ENCODE peak calls at places on chromosomes 2 and 18, in four cellular contexts. N, D, V and F are unnamed samples.

GRCh38 chr18:3793545-3793944 is 343.6 kb downstream of the TGIF1 start:
- DNase-seq in D (no peak), V (no peak), N (no peak), F (no peak)

GRCh38 chr2:168002021-168002553 is 245.3 kb downstream of the STK39 start:
- DNase-seq in V (no peak), N (no peak), D (no peak), F (no peak)

GRCh38 chr2:233389601-233390125 is 35.4 kb downstream of the DGKD start:
- DNase-seq in N (no peak), D (no peak), V (no peak), F (no peak)

GRCh38 chr2:40213071-40213470 is 238.8 kb downstream of the SLC8A1 start:
- DNase-seq in V (no peak), D (no peak), N (no peak), F (no peak)

GRCh38 chr2:104861295-104862060 is 7.6 kb downstream of the POU3F3 start:
- DNase-seq in V (no peak), D (no peak), N (no peak), F (no peak)

GRCh38 chr2:191539068-191539467 is 138.9 kb upstream of the NABP1 start:
- DNase-seq in V (no peak), D (no peak), N (peak), F (peak)

GRCh38 chr2:44682459-44682858 is 259.0 kb upstream of the SIX3 start:
- DNase-seq in N (no peak), D (no peak), V (no peak), F (no peak)

GRCh38 chr18:53944721-53945120 is 279.7 kb downstream of the MBD2 start:
- DNase-seq in N (no peak), D (no peak), V (no peak), F (no peak)

GRCh38 chr2:159147687-159148086 is 138.8 kb downstream of the WDSUB1 start:
- DNase-seq in D (no peak), V (no peak), N (no peak), F (no peak)

GRCh38 chr2:12061317-12061716 is 314.9 kb downstream of the LPIN1 start:
- DNase-seq in D (no peak), N (no peak), V (no peak), F (no peak)

GRCh38 chr2:233447506-233448219 is 93.4 kb downstream of the DGKD start:
- DNase-seq in V (no peak), N (no peak), D (no peak), F (no peak)

GRCh38 chr2:217523246-217523645 is 479.5 kb downstream of the TNS1 start:
- DNase-seq in V (no peak), N (no peak), D (no peak), F (no peak)

GRCh38 chr2:219142329-219142728 is 18.3 kb downstream of the NHEJ1 start:
- DNase-seq in V (no peak), D (no peak), N (no peak), F (peak)

DNA sequence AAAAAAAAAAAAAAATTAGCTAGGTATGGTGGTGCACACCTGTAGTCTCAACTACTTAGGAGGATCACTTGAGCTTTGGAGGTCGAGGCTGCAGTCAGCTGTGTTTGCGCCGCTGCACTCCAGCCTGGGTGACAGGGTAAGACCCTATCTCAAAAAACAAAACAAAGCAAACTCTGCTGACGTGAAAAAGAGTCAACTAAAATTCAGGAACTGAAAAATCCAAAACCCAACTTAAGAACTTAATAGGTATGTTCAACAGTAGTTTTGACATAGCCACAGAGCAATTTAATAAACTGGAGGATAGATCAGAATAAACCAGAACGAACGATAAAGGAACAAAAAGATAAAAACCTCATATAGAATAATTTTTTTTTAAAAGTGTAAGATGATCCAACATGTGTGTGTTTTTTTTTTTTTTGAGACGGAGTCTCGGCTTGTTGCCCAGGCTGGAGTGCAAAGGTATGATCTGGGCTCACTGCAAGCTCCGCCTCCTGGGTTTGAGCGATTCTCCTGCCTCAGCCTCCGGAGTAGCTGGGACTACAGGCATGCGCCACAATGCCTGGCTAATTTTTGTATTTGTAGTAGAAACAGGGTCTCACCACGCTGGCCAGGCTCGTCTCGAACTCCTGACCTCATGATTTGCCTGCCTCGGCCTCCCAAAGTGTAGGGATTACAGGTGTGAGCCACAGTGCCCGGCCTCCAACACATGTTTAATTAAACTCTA is 4.3 kb upstream of the ZNF236 start:
- DNase-seq in V (no peak), D (no peak), N (no peak), F (no peak)
- TF ChIP-seq TCF7L2 in V (no peak), D (no peak), N (no peak), F (no peak)

DNA sequence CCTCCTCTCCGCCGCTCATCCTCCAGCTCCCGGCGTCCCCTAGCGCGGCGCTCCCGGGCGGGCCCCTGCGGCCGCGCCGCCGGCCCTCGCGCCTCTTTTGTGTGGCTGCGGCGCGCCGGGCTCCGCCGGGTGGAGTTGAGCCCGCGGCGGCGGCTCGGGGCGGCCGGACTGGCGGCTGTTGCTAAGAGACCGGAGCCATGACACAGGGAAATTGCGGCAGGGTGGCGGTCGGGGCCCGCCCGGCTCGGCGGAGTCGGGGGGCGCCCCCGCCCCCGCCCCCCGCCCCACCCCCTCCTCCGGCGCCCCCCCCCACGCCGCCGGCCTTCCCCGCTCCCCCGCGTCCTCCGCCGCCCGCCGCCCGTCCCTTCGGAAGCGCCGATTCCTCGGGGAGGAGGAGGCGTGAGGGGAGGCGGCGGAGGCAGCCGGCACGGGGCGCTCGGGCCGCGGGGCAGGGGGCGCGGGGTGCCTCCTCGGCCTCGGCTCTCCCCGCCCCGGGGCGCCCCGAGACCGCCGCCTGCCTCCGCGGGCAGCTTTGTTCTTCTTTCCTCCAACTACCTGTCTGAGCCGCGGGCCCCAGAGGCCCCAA is at the start of gene TMEM200C:
- DNase-seq in D (no peak), N (no peak), V (no peak), F (no peak)
- H3K4me3 ChIP-seq in D (peak), N (no peak), V (peak), F (no peak)

GRCh38 chr18:77218642-77219041 is 31.0 kb upstream of the GALR1 start:
- DNase-seq in V (no peak), D (no peak), N (no peak), F (no peak)
- TF ChIP-seq TCF7L2 in V (no peak), D (no peak), N (no peak), F (no peak)

GRCh38 chr18:79395761-79396404 is at the start of gene NFATC1:
- DNase-seq in V (no peak), N (peak), D (no peak), F (no peak)

GRCh38 chr18:79393626-79394401 is 1.9 kb upstream of the NFATC1 start:
- DNase-seq in N (peak), D (peak), V (no peak), F (peak)

GRCh38 chr18:79395308-79395640 is 456 bp upstream of the NFATC1 start:
- DNase-seq in D (no peak), V (no peak), N (no peak), F (no peak)

GRCh38 chr18:79393181-79393598 is 2.5 kb upstream of the NFATC1 start:
- DNase-seq in N (no peak), V (no peak), D (no peak), F (no peak)

DNA sequence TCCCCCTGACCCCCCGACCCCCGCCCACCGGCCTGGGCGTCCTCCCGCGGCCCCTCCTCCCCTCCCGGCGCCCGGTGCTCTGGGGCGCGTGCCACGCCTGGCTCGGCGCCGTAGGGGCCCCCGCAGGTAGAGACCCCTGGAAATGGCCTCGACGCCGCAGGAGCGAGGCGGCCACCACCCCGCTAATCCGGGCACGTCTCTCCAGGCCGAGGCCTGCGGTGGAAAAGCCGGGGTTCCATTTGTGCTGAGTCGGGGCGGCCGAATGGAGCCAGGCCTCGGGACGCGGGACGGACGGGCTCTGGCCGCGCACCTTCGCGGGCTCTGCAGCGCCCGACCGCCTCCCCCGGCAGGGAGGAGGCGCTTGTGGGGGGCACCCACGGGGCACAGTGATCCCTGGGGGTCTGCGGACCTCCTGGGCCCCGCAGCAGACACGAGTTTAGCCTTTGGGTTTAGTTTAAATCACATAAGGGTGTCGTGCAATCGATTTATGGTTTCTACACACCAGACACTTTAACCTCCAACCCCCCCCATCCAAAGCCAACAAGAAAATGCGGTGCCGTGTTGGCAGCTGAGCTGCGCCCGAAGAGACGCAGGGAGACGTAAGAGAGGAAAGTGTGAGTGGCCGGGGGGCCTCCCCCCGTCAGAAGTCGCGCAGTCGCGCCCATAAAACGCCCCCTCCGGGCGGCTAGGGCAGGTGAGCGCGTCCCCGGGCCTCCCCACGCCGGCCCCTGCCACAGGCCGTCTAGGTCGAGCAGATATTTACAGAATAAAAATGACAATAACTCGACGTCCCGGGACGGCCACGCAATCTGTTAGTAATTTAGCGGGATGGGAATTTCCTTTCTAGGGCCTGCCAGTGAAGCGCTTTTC is 1.1 kb upstream of the NFATC1 start:
- DNase-seq in N (no peak), V (no peak), D (no peak), F (no peak)
- H3K4me3 ChIP-seq in N (peak), V (peak), D (no peak), F (peak)

GRCh38 chr18:69400253-69400975 is at the start of gene DOK6:
- DNase-seq in D (peak), V (no peak), N (no peak), F (no peak)
- TF ChIP-seq TCF7L2 in D (no peak), V (no peak), N (no peak), F (no peak)

GRCh38 chr18:77088977-77089795 is 43.4 kb downstream of the MBP start:
- DNase-seq in N (no peak), V (no peak), D (no peak), F (peak)

GRCh38 chr18:77086656-77087390 is 45.8 kb downstream of the MBP start:
- DNase-seq in N (no peak), V (no peak), D (no peak), F (no peak)

GRCh38 chr18:77089796-77090285 is 42.7 kb downstream of the MBP start:
- DNase-seq in D (no peak), N (no peak), V (no peak), F (no peak)

GRCh38 chr18:77086034-77086433 is 46.5 kb downstream of the MBP start:
- DNase-seq in V (no peak), N (no peak), D (no peak), F (no peak)

GRCh38 chr18:77087391-77088141 is 45.0 kb downstream of the MBP start:
- DNase-seq in D (no peak), N (no peak), V (no peak), F (no peak)
- H3K4me3 ChIP-seq in D (peak), N (no peak), V (peak), F (no peak)